ENCODE peak calls at places on chromosomes 7 and 10, in eight cellular contexts. B is cardiac fibroblast; D is astrocyte; Z is GM12865; K is activated CD8-positive, alpha-beta T cell treated with anti-CD3 and anti-CD28 coated beads for 36 hours; P is fibroblast of villous mesenchyme; M is PC-9; I is AG04450. L is an unnamed sample.

GRCh38 chr10:132294196-132294520 is 13.6 kb downstream of the STK32C start:
- DNase-seq in B (no peak), D (no peak), Z (no peak), K (no peak), P (no peak), M (no peak), I (no peak), L (no peak)

GRCh38 chr7:46080595-46081159 is 159.6 kb upstream of the IGFBP3 start:
- DNase-seq in B (no peak), D (no peak), Z (no peak), K (no peak), P (no peak), M (no peak), I (no peak), L (no peak)

GRCh38 chr10:124265776-124266467 is 152.8 kb downstream of the OAT start:
- DNase-seq in B (no peak), D (no peak), Z (no peak), K (no peak), P (no peak), M (no peak), I (no peak), L (no peak)

GRCh38 chr7:42407828-42408227 is 170.8 kb upstream of the GLI3 start:
- DNase-seq in B (no peak), D (no peak), Z (no peak), K (no peak), P (peak; percentile 17), M (no peak), I (no peak), L (no peak)

GRCh38 chr7:145050415-145050814 is 214.6 kb upstream of the TPK1 start:
- DNase-seq in B (no peak), D (no peak), Z (no peak), K (no peak), P (no peak), M (no peak), I (no peak), L (no peak)

GRCh38 chr10:10007972-10008371 is 1009.7 kb upstream of the CELF2 start:
- DNase-seq in B (peak; percentile 9), D (no peak), Z (peak; percentile 34), K (no peak), P (peak; percentile 6), M (no peak), I (no peak), L (no peak)

GRCh38 chr10:58486821-58487220 is 25.9 kb upstream of the BICC1 start:
- DNase-seq in B (peak; percentile 47), D (peak; percentile 68), Z (no peak), K (no peak), P (no peak), M (no peak), I (no peak), L (no peak)

GRCh38 chr10:6045600-6046457 is 16.3 kb downstream of the IL2RA start:
- DNase-seq in B (no peak), D (no peak), Z (no peak), K (peak; percentile 47), P (no peak), M (no peak), I (no peak), L (no peak)

GRCh38 chr7:45968312-45968711 is 47.2 kb upstream of the IGFBP3 start:
- DNase-seq in B (no peak), D (no peak), Z (no peak), K (no peak), P (no peak), M (no peak), I (no peak), L (no peak)

GRCh38 chr10:119947325-119947724 is 54.8 kb downstream of the SEC23IP start:
- DNase-seq in B (no peak), D (no peak), Z (no peak), K (no peak), P (peak; percentile 65), M (no peak), I (peak; percentile 21), L (no peak)

GRCh38 chr10:76509501-76509900 is 1078.1 kb downstream of the LRMDA start:
- DNase-seq in B (peak; percentile 39), D (peak; percentile 69), Z (no peak), K (no peak), P (peak; percentile 19), M (no peak), I (no peak), L (no peak)

GRCh38 chr10:101694674-101695403 is at the start of gene FBXW4:
- DNase-seq in B (peak; percentile 38), D (peak; percentile 23), Z (peak; percentile 83), K (peak; percentile 78), P (peak; percentile 37), M (peak; percentile 54), I (no peak), L (peak; percentile 74)

GRCh38 chr10:46092523-46093195 is 46.6 kb upstream of the MSMB start:
- DNase-seq in B (no peak), D (no peak), Z (peak; percentile 42), K (peak; percentile 37), P (no peak), M (no peak), I (no peak), L (no peak)

GRCh38 chr7:105678811-105679495 is 97.7 kb upstream of the EFCAB10 start:
- DNase-seq in B (peak; percentile 62), D (no peak), Z (peak; percentile 58), K (peak; percentile 18), P (peak; percentile 71), M (no peak), I (no peak), L (no peak)

GRCh38 chr7:77351539-77352004 is 64.6 kb downstream of the GSAP start:
- DNase-seq in B (no peak), D (no peak), Z (peak; percentile 96), K (peak; percentile 72), P (no peak), M (no peak), I (no peak), L (no peak)

GRCh38 chr7:77346441-77346840 is 69.7 kb downstream of the GSAP start:
- DNase-seq in B (no peak), D (no peak), Z (no peak), K (no peak), P (no peak), M (no peak), I (no peak), L (no peak)

GRCh38 chr7:77348371-77348813 is 67.8 kb downstream of the GSAP start:
- DNase-seq in B (peak; percentile 95), D (peak; percentile 93), Z (no peak), K (no peak), P (peak; percentile 82), M (no peak), I (peak; percentile 29), L (no peak)

GRCh38 chr7:77352688-77353406 is 63.3 kb downstream of the GSAP start:
- DNase-seq in B (no peak), D (no peak), Z (peak; percentile 52), K (no peak), P (no peak), M (no peak), I (no peak), L (no peak)

GRCh38 chr7:77349141-77349540 is 67.0 kb downstream of the GSAP start:
- DNase-seq in B (no peak), D (peak; percentile 33), Z (no peak), K (no peak), P (no peak), M (no peak), I (no peak), L (no peak)
- TF ChIP-seq CTCF in B (peak; percentile 5), D (no peak), Z (no peak), K (no peak), P (no peak), M (no peak), I (no peak), L (no peak)

GRCh38 chr7:129611246-129612111 is at the start of gene NRF1:
- DNase-seq in B (peak; percentile 87), D (peak; percentile 83), Z (peak; percentile 96), K (peak; percentile 90), P (peak; percentile 92), M (peak; percentile 94), I (peak; percentile 72), L (peak; percentile 95)
- TF ChIP-seq CTCF in B (peak; percentile 6), D (no peak), Z (no peak), K (no peak), P (no peak), M (no peak), I (no peak), L (peak; percentile 5)

GRCh38 chr7:99629643-99630042 is 12.9 kb downstream of the ZSCAN25 start:
- DNase-seq in B (no peak), D (no peak), Z (no peak), K (no peak), P (no peak), M (no peak), I (no peak), L (no peak)

GRCh38 chr7:99631311-99632109 is 14.8 kb downstream of the ZSCAN25 start:
- DNase-seq in B (peak; percentile 28), D (no peak), Z (no peak), K (peak; percentile 87), P (peak; percentile 28), M (peak; percentile 50), I (no peak), L (no peak)

GRCh38 chr7:99626661-99627060 is 9.9 kb downstream of the ZSCAN25 start:
- DNase-seq in B (no peak), D (no peak), Z (no peak), K (no peak), P (no peak), M (no peak), I (no peak), L (no peak)

GRCh38 chr7:99627513-99627912 is 10.8 kb downstream of the ZSCAN25 start:
- DNase-seq in B (no peak), D (no peak), Z (no peak), K (no peak), P (no peak), M (no peak), I (no peak), L (no peak)

DNA sequence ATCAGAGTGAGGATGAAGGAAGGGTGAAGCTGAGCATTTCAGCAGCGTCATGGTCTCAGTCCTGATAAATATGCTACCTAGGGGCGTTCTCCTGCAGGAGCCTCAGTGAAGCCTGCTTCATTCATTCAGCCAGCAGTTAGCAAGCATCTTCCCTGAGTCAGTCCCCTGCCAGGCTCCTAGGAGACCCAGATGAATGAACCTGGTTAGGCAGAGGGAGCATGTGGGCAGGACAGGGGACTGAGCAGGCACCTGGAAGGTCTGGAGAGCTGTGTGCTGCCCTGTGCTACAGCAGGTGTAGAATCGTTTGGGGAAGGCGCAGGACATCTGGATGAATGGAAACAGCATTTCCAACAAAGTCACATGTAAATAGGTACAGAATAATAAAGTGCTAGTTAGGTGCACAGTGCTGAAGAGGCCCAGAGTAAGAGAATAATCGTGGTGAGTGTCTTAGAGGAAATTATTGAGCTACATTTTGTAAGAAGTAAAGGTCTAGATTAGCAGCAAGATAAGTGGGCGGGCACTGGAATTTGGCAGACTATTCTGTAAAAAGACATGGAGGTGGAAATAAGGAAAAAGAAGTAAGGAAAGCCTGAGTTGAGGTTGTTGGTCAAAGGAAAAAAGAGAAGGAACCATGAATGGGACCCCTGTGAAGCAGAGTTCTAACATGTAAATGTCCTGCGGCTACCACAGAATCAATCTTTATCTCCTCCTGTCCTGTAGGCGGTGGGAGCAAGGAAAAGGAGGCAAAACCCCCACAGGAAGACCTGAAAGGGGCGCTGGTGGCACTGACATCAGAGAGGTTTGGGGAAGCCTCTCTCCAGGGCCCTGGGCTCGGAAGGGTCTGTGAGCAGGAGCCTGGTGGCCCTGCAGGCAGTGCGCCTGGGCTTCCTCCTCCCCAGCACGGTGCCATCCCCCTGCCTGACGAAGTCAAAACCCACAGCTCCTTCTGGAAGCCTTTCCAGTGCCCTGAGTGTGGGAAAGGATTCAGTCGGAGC is 12.0 kb downstream of the ZSCAN25 start:
- DNase-seq in B (no peak), D (no peak), Z (no peak), K (no peak), P (no peak), M (no peak), I (no peak), L (no peak)
- TF ChIP-seq CTCF in B (no peak), D (no peak), Z (no peak), K (no peak), P (no peak), M (no peak), I (no peak), L (no peak)

GRCh38 chr7:31648288-31648687 is 38.7 kb upstream of the PPP1R17 start:
- DNase-seq in B (peak; percentile 10), D (no peak), Z (no peak), K (no peak), P (no peak), M (no peak), I (no peak), L (no peak)
- TF ChIP-seq CTCF in B (no peak), D (peak; percentile 32), Z (no peak), K (no peak), P (no peak), M (no peak), I (peak; percentile 13), L (peak; percentile 58)

L was measured in glutamatergic neuron.